ENCODE peak calls at places on chromosome 22, in five cellular contexts. J is A549; R is stimulated activated CD4-positive, alpha-beta T cell treated with anti-CD3 and anti-CD28 coated beads, Interleukin-12 subunit alpha, Interleukin-12 subunit beta, amount 100 ng/mL, for 48 hours; S is effector memory CD4-positive, alpha-beta T cell; E is activated naive CD8-positive, alpha-beta T cell treated with anti-CD3 and anti-CD28 coated beads, Interleukin-2, amount 50 U/mL, for 24 hours. N is an unnamed sample.

GRCh38 chr22:29742319-29742718 is 22.5 kb downstream of the CABP7 start:
- DNase-seq in J (no peak), R (no peak), S (no peak), E (no peak), N (no peak)

GRCh38 chr22:45896153-45896951 is 80.6 kb downstream of the WNT7B start:
- DNase-seq in J (no peak), R (no peak), S (no peak), E (no peak), N (no peak)

GRCh38 chr22:37971475-37972434 is 12.6 kb downstream of the SOX10 start:
- DNase-seq in J (no peak), R (no peak), S (no peak), E (no peak), N (no peak)

GRCh38 chr22:42868751-42869251 is 11.7 kb upstream of the ARFGAP3 start:
- DNase-seq in J (no peak), R (no peak), S (no peak), E (no peak), N (no peak)

GRCh38 chr22:38314140-38314991 is 2.9 kb downstream of the CSNK1E start:
- DNase-seq in J (no peak), R (no peak), S (no peak), E (no peak), N (no peak)

GRCh38 chr22:26648011-26648497 is 9.3 kb upstream of the MIAT start:
- DNase-seq in J (no peak), R (no peak), S (peak), E (peak), N (peak)

GRCh38 chr22:37054600-37055365 is 3.2 kb downstream of the KCTD17 start:
- DNase-seq in J (no peak), R (no peak), S (no peak), E (no peak), N (no peak)

GRCh38 chr22:42303304-42304020 is 33.0 kb upstream of the TCF20 start:
- DNase-seq in J (no peak), R (no peak), S (no peak), E (no peak), N (no peak)

GRCh38 chr22:44088976-44089570 is 65.0 kb downstream of the PARVB start:
- DNase-seq in J (no peak), R (no peak), S (no peak), E (no peak), N (no peak)

GRCh38 chr22:32698926-32699619 is 102.4 kb upstream of the TIMP3 start:
- DNase-seq in J (no peak), R (no peak), S (no peak), E (no peak), N (no peak)

GRCh38 chr22:20206709-20207215 is 55.9 kb upstream of the CCDC188 start:
- DNase-seq in J (no peak), R (no peak), S (no peak), E (peak), N (peak)

GRCh38 chr22:17924076-17924475 is 100.3 kb downstream of the MICAL3 start:
- DNase-seq in J (no peak), R (no peak), S (no peak), E (no peak), N (no peak)

GRCh38 chr22:42676059-42676607 is 26.9 kb upstream of the CYB5R3 start:
- DNase-seq in J (no peak), R (no peak), S (no peak), E (no peak), N (no peak)

GRCh38 chr22:17167486-17167885 is 8.4 kb upstream of the HDHD5 start:
- DNase-seq in J (no peak), R (no peak), S (no peak), E (no peak), N (no peak)

GRCh38 chr22:46813816-46814597 is 51.6 kb downstream of the TBC1D22A start:
- DNase-seq in J (no peak), R (no peak), S (no peak), E (no peak), N (no peak)

GRCh38 chr22:49306632-49306975 is 521.1 kb downstream of the BRD1 start:
- DNase-seq in J (no peak), R (no peak), S (no peak), E (no peak), N (no peak)

GRCh38 chr22:50578776-50579310 is 616 bp upstream of the CPT1B start:
- DNase-seq in J (no peak), R (no peak), S (no peak), E (no peak), N (no peak)

GRCh38 chr22:22903355-22903777 is 15.8 kb downstream of the IGLL5 start:
- DNase-seq in J (no peak), R (no peak), S (no peak), E (no peak), N (no peak)

N was measured in activated naive CD4-positive, alpha-beta T cell treated with anti-CD3 and anti-CD28 coated beads, Interleukin-2, amount 10 ng/mL, durations not matched to agents 7 days and 5 days.